ENCODE peak calls at places on chromosomes 16 and 17, in nine cellular contexts. D is tibial nerve, S is body of pancreas, O is H1, M is adrenal gland, Y is Peyer's patch, C is erythroblast, Q is stomach, A is K562. L is an unnamed sample.

GRCh38 chr17:78492116-78492799 is 84.9 kb downstream of the DNAH17 start:
- DNase-seq in D (no peak), S (no peak), O (no peak), M (no peak), Y (no peak), C (no peak), Q (no peak), A (no peak), L (no peak)

GRCh38 chr17:75558666-75559530 is 28.7 kb upstream of the MYO15B start:
- DNase-seq in D (no peak), S (peak), O (no peak), M (no peak), Y (no peak), C (no peak), Q (peak), A (peak), L (no peak)

GRCh38 chr17:72665841-72666518 is 426.5 kb downstream of the SLC39A11 start:
- DNase-seq in D (peak), S (no peak), O (no peak), M (no peak), Y (no peak), C (no peak), Q (no peak), A (no peak), L (no peak)

GRCh38 chr17:34424814-34425490 is 61.9 kb upstream of the CCL1 start:
- DNase-seq in D (no peak), S (no peak), O (no peak), M (no peak), Y (no peak), C (no peak), Q (no peak), A (no peak), L (no peak)

GRCh38 chr17:18105595-18105994 is 3.0 kb upstream of the MYO15A start:
- DNase-seq in D (no peak), S (no peak), O (no peak), M (no peak), Y (no peak), C (no peak), Q (no peak), A (no peak), L (no peak)

GRCh38 chr16:85699224-85699558 is 10.4 kb upstream of the GINS2 start:
- DNase-seq in D (no peak), S (no peak), O (no peak), M (no peak), Y (no peak), C (no peak), Q (no peak), A (no peak), L (no peak)

GRCh38 chr16:49009204-49009603 is 272.4 kb downstream of the CBLN1 start:
- DNase-seq in D (no peak), S (no peak), O (no peak), M (no peak), Y (no peak), C (no peak), Q (no peak), A (no peak), L (no peak)

GRCh38 chr16:20867585-20867984 is 32.6 kb downstream of the DCUN1D3 start:
- DNase-seq in D (no peak), S (no peak), O (no peak), M (no peak), Y (no peak), C (no peak), Q (no peak), A (no peak), L (no peak)

GRCh38 chr16:27795992-27796614 is 246.2 kb downstream of the KATNIP start:
- DNase-seq in D (peak), S (peak), O (peak), M (peak), Y (peak), C (peak), Q (peak), A (peak), L (peak)

GRCh38 chr17:8766731-8767130 is 8.4 kb upstream of the SPDYE4 start:
- DNase-seq in D (no peak), S (no peak), O (no peak), M (no peak), Y (no peak), C (no peak), Q (no peak), A (no peak), L (no peak)

GRCh38 chr16:24332695-24333094 is 76.6 kb downstream of the CACNG3 start:
- DNase-seq in D (no peak), S (no peak), O (no peak), M (no peak), Y (no peak), C (no peak), Q (no peak), A (no peak), L (no peak)

GRCh38 chr16:84360170-84360569 is 8.2 kb upstream of the ATP2C2 start:
- DNase-seq in D (no peak), S (no peak), O (no peak), M (no peak), Y (no peak), C (no peak), Q (no peak), A (no peak), L (no peak)

GRCh38 chr17:17728550-17729251 is 47.4 kb downstream of the RAI1 start:
- DNase-seq in D (no peak), S (no peak), O (no peak), M (no peak), Y (peak), C (no peak), Q (peak), A (no peak), L (peak)

GRCh38 chr16:73051216-73051615 is 3.3 kb upstream of the ZFHX3 start:
- DNase-seq in D (no peak), S (no peak), O (no peak), M (no peak), Y (no peak), C (no peak), Q (no peak), A (no peak), L (no peak)

GRCh38 chr17:64622931-64623654 is 39.0 kb downstream of the SMURF2 start:
- DNase-seq in D (no peak), S (no peak), O (no peak), M (no peak), Y (no peak), C (no peak), Q (no peak), A (no peak), L (peak)

GRCh38 chr17:4849011-4849536 is 15.9 kb downstream of the MINK1 start:
- DNase-seq in D (no peak), S (no peak), O (peak), M (no peak), Y (no peak), C (no peak), Q (no peak), A (no peak), L (no peak)

GRCh38 chr16:9966569-9967157 is 215.6 kb downstream of the GRIN2A start:
- DNase-seq in D (no peak), S (no peak), O (no peak), M (no peak), Y (no peak), C (no peak), Q (no peak), A (no peak), L (no peak)

GRCh38 chr16:25135239-25135878 is 23.8 kb downstream of the LCMT1 start:
- DNase-seq in D (no peak), S (no peak), O (no peak), M (no peak), Y (no peak), C (peak), Q (no peak), A (no peak), L (peak)

GRCh38 chr16:88471575-88471974 is 18.5 kb downstream of the ZFPM1 start:
- DNase-seq in D (no peak), S (no peak), O (no peak), M (no peak), Y (no peak), C (no peak), Q (no peak), A (no peak), L (peak)

GRCh38 chr17:39716073-39716818 is 14.1 kb downstream of the MIEN1 start:
- DNase-seq in D (no peak), S (no peak), O (no peak), M (no peak), Y (no peak), C (no peak), Q (no peak), A (no peak), L (no peak)

GRCh38 chr16:86882586-86883280 is 304.4 kb downstream of the FOXL1 start:
- DNase-seq in D (no peak), S (peak), O (no peak), M (no peak), Y (no peak), C (no peak), Q (no peak), A (no peak), L (peak)

GRCh38 chr17:4973431-4973830 is 5.8 kb upstream of the SPAG7 start:
- DNase-seq in D (no peak), S (no peak), O (no peak), M (no peak), Y (no peak), C (no peak), Q (no peak), A (no peak), L (no peak)

GRCh38 chr16:84726079-84726669 is 26.4 kb downstream of the USP10 start:
- DNase-seq in D (peak), S (peak), O (peak), M (peak), Y (peak), C (peak), Q (peak), A (peak), L (peak)

GRCh38 chr17:726331-726919 is 6.0 kb upstream of the TLCD3A start:
- DNase-seq in D (no peak), S (no peak), O (no peak), M (no peak), Y (no peak), C (no peak), Q (peak), A (no peak), L (no peak)

GRCh38 chr16:26578748-26579147 is 488.0 kb upstream of the C16orf82 start:
- DNase-seq in D (no peak), S (no peak), O (no peak), M (no peak), Y (no peak), C (no peak), Q (no peak), A (no peak), L (no peak)

GRCh38 chr17:1147664-1148063 is 32.1 kb downstream of the ABR start:
- DNase-seq in D (no peak), S (peak), O (peak), M (no peak), Y (peak), C (no peak), Q (peak), A (peak), L (peak)

GRCh38 chr17:12673788-12674187 is 8.1 kb downstream of the MYOCD start:
- DNase-seq in D (no peak), S (no peak), O (no peak), M (no peak), Y (no peak), C (no peak), Q (no peak), A (no peak), L (no peak)

GRCh38 chr16:1870365-1871082 is 1.4 kb downstream of the MEIOB start:
- DNase-seq in D (no peak), S (no peak), O (no peak), M (no peak), Y (no peak), C (no peak), Q (no peak), A (peak), L (peak)

DNA sequence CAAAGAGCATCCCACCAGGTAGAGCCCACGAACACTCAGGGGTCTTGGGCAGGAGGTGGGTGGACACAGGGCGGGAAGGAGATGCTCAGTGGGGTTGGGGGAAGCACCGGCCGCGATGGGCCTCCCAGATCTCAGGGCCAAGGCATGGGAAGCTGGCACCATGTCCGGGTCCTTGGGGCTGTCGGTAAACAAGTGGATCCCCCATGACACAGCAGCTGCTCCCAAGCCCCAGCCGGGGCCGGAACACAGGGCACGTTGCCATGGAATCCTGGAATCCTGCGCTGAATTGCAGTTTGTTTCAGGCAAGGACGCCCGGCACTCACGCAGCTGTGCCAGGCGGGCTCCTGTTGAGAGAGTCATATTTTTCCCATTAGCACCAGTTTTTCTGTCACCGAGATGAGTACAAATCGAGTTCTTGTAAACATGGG is 23.0 kb upstream of the CHMP6 start:
- DNase-seq in D (no peak), S (peak), O (no peak), M (peak), Y (no peak), C (no peak), Q (no peak), A (no peak), L (no peak)
- TF ChIP-seq POLR2A in D (no peak), S (no peak), O (no peak), M (no peak), Y (no peak), C (no peak), Q (no peak), A (peak), L (no peak)

GRCh38 chr17:77371888-77372443 is 231.2 kb downstream of the SEC14L1 start:
- DNase-seq in D (no peak), S (no peak), O (no peak), M (no peak), Y (no peak), C (no peak), Q (no peak), A (no peak), L (no peak)

GRCh38 chr17:77372444-77373297 is 231.9 kb downstream of the SEC14L1 start:
- DNase-seq in D (peak), S (peak), O (peak), M (peak), Y (peak), C (peak), Q (peak), A (peak), L (no peak)

GRCh38 chr17:77375108-77375507 is 234.3 kb downstream of the SEC14L1 start:
- DNase-seq in D (no peak), S (no peak), O (no peak), M (peak), Y (no peak), C (no peak), Q (peak), A (no peak), L (no peak)

GRCh38 chr17:77374170-77374936 is 233.6 kb downstream of the SEC14L1 start:
- DNase-seq in D (peak), S (peak), O (peak), M (peak), Y (peak), C (peak), Q (peak), A (peak), L (no peak)

DNA sequence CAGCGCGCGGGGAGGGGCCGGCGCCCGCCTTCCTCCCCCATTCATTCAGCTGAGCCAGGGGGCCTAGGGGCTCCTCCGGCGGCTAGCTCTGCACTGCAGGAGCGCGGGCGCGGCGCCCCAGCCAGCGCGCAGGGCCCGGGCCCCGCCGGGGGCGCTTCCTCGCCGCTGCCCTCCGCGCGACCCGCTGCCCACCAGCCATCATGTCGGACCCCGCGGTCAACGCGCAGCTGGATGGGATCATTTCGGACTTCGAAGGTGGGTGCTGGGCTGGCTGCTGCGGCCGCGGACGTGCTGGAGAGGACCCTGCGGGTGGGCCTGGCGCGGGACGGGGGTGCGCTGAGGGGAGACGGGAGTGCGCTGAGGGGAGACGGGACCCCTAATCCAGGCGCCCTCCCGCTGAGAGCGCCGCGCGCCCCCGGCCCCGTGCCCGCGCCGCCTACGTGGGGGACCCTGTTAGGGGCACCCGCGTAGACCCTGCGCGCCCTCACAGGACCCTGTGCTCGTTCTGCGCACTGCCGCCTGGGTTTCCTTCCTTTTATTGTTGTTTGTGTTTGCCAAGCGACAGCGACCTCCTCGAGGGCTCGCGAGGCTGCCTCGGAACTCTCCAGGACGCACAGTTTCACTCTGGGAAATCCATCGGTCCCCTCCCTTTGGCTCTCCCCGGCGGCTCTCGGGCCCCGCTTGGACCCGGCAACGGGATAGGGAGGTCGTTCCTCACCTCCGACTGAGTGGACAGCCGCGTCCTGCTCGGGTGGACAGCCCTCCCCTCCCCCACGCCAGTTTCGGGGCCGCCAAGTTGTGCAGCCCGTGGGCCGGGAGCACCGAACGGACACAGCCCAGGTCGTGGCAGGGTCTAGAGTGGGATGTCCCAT is 232.8 kb downstream of the SEC14L1 start:
- DNase-seq in D (peak), S (peak), O (no peak), M (peak), Y (peak), C (peak), Q (peak), A (peak), L (no peak)
- TF ChIP-seq POLR2A in D (no peak), S (no peak), O (no peak), M (peak), Y (no peak), C (no peak), Q (no peak), A (no peak), L (no peak)

DNA sequence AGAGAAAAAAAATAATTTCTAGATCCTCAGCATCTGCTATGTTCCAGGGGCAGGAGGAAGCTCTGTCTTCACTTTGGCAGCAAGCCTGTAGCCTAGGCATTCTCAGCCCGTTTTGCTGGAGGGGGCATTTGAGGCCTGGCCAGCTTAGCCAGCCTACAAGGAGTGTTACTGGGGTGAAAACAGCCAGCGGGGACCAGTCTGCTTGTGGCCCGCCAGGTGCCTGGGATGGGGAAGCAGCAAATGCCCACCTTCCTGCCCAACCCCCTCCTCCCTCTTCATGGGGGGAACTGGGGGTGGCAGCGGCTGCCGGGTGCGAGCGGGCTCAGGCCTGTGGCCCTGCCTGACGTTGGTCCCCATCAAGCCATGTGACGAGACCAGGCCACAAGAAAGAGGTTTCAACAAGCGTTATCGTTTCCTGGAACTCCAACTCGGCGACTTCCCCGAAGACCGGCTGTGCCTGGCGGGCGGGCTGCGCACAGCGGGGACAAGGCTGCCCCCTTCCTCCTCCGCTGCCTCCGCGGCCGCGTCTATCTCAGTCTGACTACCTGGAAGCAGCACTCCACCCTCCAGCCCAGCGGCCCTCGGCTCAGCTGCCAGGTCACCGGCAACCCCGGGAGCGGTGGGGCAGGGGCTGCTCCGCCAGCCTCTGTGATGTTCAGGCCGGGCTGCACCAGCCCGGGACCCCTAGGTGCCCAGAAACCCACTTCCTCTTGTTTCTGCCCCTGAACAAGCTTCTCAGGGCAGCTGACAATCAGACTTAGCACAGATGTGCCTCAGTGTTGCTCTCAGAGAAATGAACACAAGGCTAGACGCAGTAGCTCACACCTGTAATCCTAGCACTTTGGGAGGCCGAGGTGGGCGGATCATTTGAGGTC is 22.9 kb downstream of the SOCS1 start:
- DNase-seq in D (no peak), S (no peak), O (no peak), M (no peak), Y (peak), C (peak), Q (peak), A (peak), L (no peak)
- TF ChIP-seq POLR2A in D (peak), S (no peak), O (no peak), M (no peak), Y (peak), C (peak), Q (no peak), A (peak), L (no peak)

GRCh38 chr17:81867952-81868673 is 3.0 kb downstream of the ARHGDIA start:
- DNase-seq in D (no peak), S (no peak), O (no peak), M (no peak), Y (no peak), C (no peak), Q (no peak), A (no peak), L (no peak)

GRCh38 chr17:81866440-81867122 is 4.6 kb downstream of the ARHGDIA start:
- DNase-seq in D (no peak), S (no peak), O (no peak), M (no peak), Y (no peak), C (no peak), Q (no peak), A (peak), L (no peak)

GRCh38 chr17:81865733-81866439 is 5.3 kb downstream of the ARHGDIA start:
- DNase-seq in D (no peak), S (peak), O (no peak), M (no peak), Y (peak), C (no peak), Q (peak), A (no peak), L (no peak)

GRCh38 chr17:81868674-81869220 is 2.4 kb downstream of the ARHGDIA start:
- DNase-seq in D (no peak), S (peak), O (no peak), M (no peak), Y (peak), C (no peak), Q (no peak), A (peak), L (peak)

GRCh38 chr17:81867123-81867951 is 3.8 kb downstream of the ARHGDIA start:
- DNase-seq in D (no peak), S (peak), O (no peak), M (no peak), Y (peak), C (no peak), Q (peak), A (peak), L (no peak)
- TF ChIP-seq POLR2A in D (no peak), S (peak), O (peak), M (peak), Y (peak), C (peak), Q (peak), A (peak), L (peak)

L was measured in H54.